ENCODE peak calls at places on chromosomes 6 and 20, in five cellular contexts. One of them, this sample, is unnamed.

GRCh38 chr20:14963262-14963663 is 625.9 kb upstream of the FLRT3 start:
- DNase-seq in D341Med: no peak
- DNase-seq in EH: peak; percentile 39
- DNase-seq in GM18507: no peak
- DNase-seq in CD4-positive, alpha-beta memory T cell: no peak
- DNase-seq in this sample: peak; percentile 7

GRCh38 chr20:16528078-16528477 is 45.2 kb downstream of the KIF16B start:
- DNase-seq in D341Med: no peak
- DNase-seq in EH: peak; percentile 61
- DNase-seq in GM18507: no peak
- DNase-seq in CD4-positive, alpha-beta memory T cell: no peak
- DNase-seq in this sample: peak; percentile 89

GRCh38 chr6:168447282-168447681 is 6.3 kb downstream of the SMOC2 start:
- DNase-seq in D341Med: no peak
- DNase-seq in EH: no peak
- DNase-seq in GM18507: no peak
- DNase-seq in CD4-positive, alpha-beta memory T cell: no peak
- DNase-seq in this sample: no peak

GRCh38 chr6:125947581-125947980 is 9.0 kb upstream of the HINT3 start:
- DNase-seq in D341Med: no peak
- DNase-seq in EH: peak; percentile 79
- DNase-seq in GM18507: no peak
- DNase-seq in CD4-positive, alpha-beta memory T cell: no peak
- DNase-seq in this sample: peak; percentile 60

GRCh38 chr6:24721461-24722215 is 2.7 kb upstream of the C6orf62 start:
- DNase-seq in D341Med: no peak
- DNase-seq in EH: no peak
- DNase-seq in GM18507: no peak
- DNase-seq in CD4-positive, alpha-beta memory T cell: no peak
- DNase-seq in this sample: no peak

GRCh38 chr20:14955396-14955795 is 618.0 kb upstream of the FLRT3 start:
- DNase-seq in D341Med: no peak
- DNase-seq in EH: no peak
- DNase-seq in GM18507: no peak
- DNase-seq in CD4-positive, alpha-beta memory T cell: no peak
- DNase-seq in this sample: no peak

GRCh38 chr6:156583083-156583482 is 194.1 kb upstream of the ARID1B start:
- DNase-seq in D341Med: no peak
- DNase-seq in EH: no peak
- DNase-seq in GM18507: no peak
- DNase-seq in CD4-positive, alpha-beta memory T cell: no peak
- DNase-seq in this sample: no peak

GRCh38 chr20:6632187-6632586 is 135.3 kb upstream of the BMP2 start:
- DNase-seq in D341Med: no peak
- DNase-seq in EH: peak; percentile 15
- DNase-seq in GM18507: no peak
- DNase-seq in CD4-positive, alpha-beta memory T cell: no peak
- DNase-seq in this sample: peak; percentile 96

GRCh38 chr6:144644776-144645175 is 359.6 kb downstream of the UTRN start:
- DNase-seq in D341Med: no peak
- DNase-seq in EH: no peak
- DNase-seq in GM18507: no peak
- DNase-seq in CD4-positive, alpha-beta memory T cell: no peak
- DNase-seq in this sample: no peak

GRCh38 chr20:33909331-33909921 is 84.3 kb upstream of the RALY start:
- DNase-seq in D341Med: no peak
- DNase-seq in EH: peak; percentile 98
- DNase-seq in GM18507: no peak
- DNase-seq in CD4-positive, alpha-beta memory T cell: no peak
- DNase-seq in this sample: peak; percentile 96

GRCh38 chr6:24340998-24341934 is 16.6 kb downstream of the DCDC2 start:
- DNase-seq in D341Med: no peak
- DNase-seq in EH: no peak
- DNase-seq in GM18507: no peak
- DNase-seq in CD4-positive, alpha-beta memory T cell: no peak
- DNase-seq in this sample: no peak

GRCh38 chr20:6599876-6600275 is 167.6 kb upstream of the BMP2 start:
- DNase-seq in D341Med: no peak
- DNase-seq in EH: no peak
- DNase-seq in GM18507: no peak
- DNase-seq in CD4-positive, alpha-beta memory T cell: no peak
- DNase-seq in this sample: peak; percentile 26

GRCh38 chr6:36848658-36849441 is 9.6 kb upstream of the CPNE5 start:
- DNase-seq in D341Med: peak; percentile 24
- DNase-seq in EH: peak; percentile 9
- DNase-seq in GM18507: no peak
- DNase-seq in CD4-positive, alpha-beta memory T cell: no peak
- DNase-seq in this sample: no peak

GRCh38 chr6:138296786-138297185 is 78.5 kb upstream of the PBOV1 start:
- DNase-seq in D341Med: no peak
- DNase-seq in EH: no peak
- DNase-seq in GM18507: no peak
- DNase-seq in CD4-positive, alpha-beta memory T cell: no peak
- DNase-seq in this sample: no peak

GRCh38 chr20:63699466-63700198 is 3.2 kb downstream of the TNFRSF6B start:
- DNase-seq in D341Med: peak; percentile 45
- DNase-seq in EH: no peak
- DNase-seq in GM18507: no peak
- DNase-seq in CD4-positive, alpha-beta memory T cell: no peak
- DNase-seq in this sample: no peak

GRCh38 chr6:30612687-30613248 is 4.3 kb downstream of the PPP1R10 start:
- DNase-seq in D341Med: no peak
- DNase-seq in EH: peak; percentile 77
- DNase-seq in GM18507: no peak
- DNase-seq in CD4-positive, alpha-beta memory T cell: no peak
- DNase-seq in this sample: peak; percentile 59